ENCODE peak calls at places on chromosomes 16 and 17, in four cellular contexts. E is CD4-positive, alpha-beta memory T cell; L is IMR-90; C is psoas muscle. N is an unnamed sample.
A peak's percentile ranks its signal among the peaks of the same experiment; 100 is the strongest.

GRCh38 chr17:65584604-65585521 is 23.4 kb upstream of the AXIN2 start:
- DNase-seq in E (peak; percentile 6), L (no peak), C (peak; percentile 50), N (peak; percentile 25)

GRCh38 chr17:4881761-4882555 is 17.4 kb upstream of the C17orf107 start:
- DNase-seq in E (peak; percentile 69), L (peak; percentile 12), C (peak; percentile 43), N (no peak)

GRCh38 chr16:56950881-56951771 is 10.6 kb upstream of the CETP start:
- DNase-seq in E (peak; percentile 43), L (peak; percentile 51), C (no peak), N (peak; percentile 73)

GRCh38 chr17:80063815-80064585 is 27.6 kb downstream of the CCDC40 start:
- DNase-seq in E (no peak), L (peak; percentile 80), C (peak; percentile 76), N (peak; percentile 70)

GRCh38 chr17:62581769-62582168 is 45.7 kb upstream of the MRC2 start:
- DNase-seq in E (no peak), L (no peak), C (no peak), N (peak; percentile 18)

GRCh38 chr16:79409970-79410369 is 190.6 kb downstream of the MAF start:
- DNase-seq in E (no peak), L (no peak), C (no peak), N (no peak)

GRCh38 chr17:31888124-31888523 is 13.4 kb downstream of the UTP6 start:
- DNase-seq in E (no peak), L (no peak), C (no peak), N (no peak)

GRCh38 chr17:163514-164103 is 17.8 kb downstream of the DOC2B start:
- DNase-seq in E (no peak), L (no peak), C (no peak), N (no peak)

GRCh38 chr17:80793421-80793820 is 198.2 kb upstream of the CHMP6 start:
- DNase-seq in E (no peak), L (no peak), C (no peak), N (no peak)

GRCh38 chr16:89185062-89185751 is 13.7 kb downstream of the CDH15 start:
- DNase-seq in E (peak; percentile 34), L (no peak), C (peak; percentile 8), N (no peak)

GRCh38 chr17:42266918-42267766 is 9.0 kb downstream of the STAT5B start:
- DNase-seq in E (peak; percentile 61), L (peak; percentile 99), C (no peak), N (peak; percentile 31)

GRCh38 chr17:44828919-44829557 is 1.0 kb downstream of the GJC1 start:
- DNase-seq in E (peak; percentile 37), L (no peak), C (no peak), N (no peak)

GRCh38 chr16:56777533-56777932 is 47.6 kb downstream of the NUP93 start:
- DNase-seq in E (no peak), L (no peak), C (no peak), N (peak; percentile 60)

GRCh38 chr17:37373530-37374159 is 2.1 kb upstream of the C17orf78 start:
- DNase-seq in E (peak; percentile 60), L (peak; percentile 87), C (no peak), N (peak; percentile 55)

GRCh38 chr17:1004769-1005295 is 7.9 kb downstream of the TIMM22 start:
- DNase-seq in E (no peak), L (no peak), C (no peak), N (no peak)

GRCh38 chr17:16243811-16244567 is 27.0 kb downstream of the PIGL start:
- DNase-seq in E (no peak), L (peak; percentile 8), C (no peak), N (no peak)

GRCh38 chr17:44933824-44934744 is 13.5 kb downstream of the KIF18B start:
- DNase-seq in E (no peak), L (no peak), C (no peak), N (no peak)

GRCh38 chr17:33954597-33954996 is 300.5 kb upstream of the CCL2 start:
- DNase-seq in E (no peak), L (no peak), C (no peak), N (no peak)

GRCh38 chr16:48609453-48610023 is 442 bp downstream of the N4BP1 start:
- DNase-seq in E (no peak), L (peak; percentile 54), C (peak; percentile 67), N (peak; percentile 56)

GRCh38 chr17:53659181-53659580 is 163.5 kb upstream of the KIF2B start:
- DNase-seq in E (no peak), L (no peak), C (no peak), N (no peak)

GRCh38 chr16:67409631-67410030 is 6.6 kb downstream of the ZDHHC1 start:
- DNase-seq in E (no peak), L (no peak), C (no peak), N (no peak)

GRCh38 chr17:30556374-30557332 is 79.4 kb downstream of the GOSR1 start:
- DNase-seq in E (no peak), L (no peak), C (no peak), N (no peak)

GRCh38 chr17:76398523-76399174 is 14.2 kb downstream of the SPHK1 start:
- DNase-seq in E (no peak), L (no peak), C (no peak), N (no peak)

DNA sequence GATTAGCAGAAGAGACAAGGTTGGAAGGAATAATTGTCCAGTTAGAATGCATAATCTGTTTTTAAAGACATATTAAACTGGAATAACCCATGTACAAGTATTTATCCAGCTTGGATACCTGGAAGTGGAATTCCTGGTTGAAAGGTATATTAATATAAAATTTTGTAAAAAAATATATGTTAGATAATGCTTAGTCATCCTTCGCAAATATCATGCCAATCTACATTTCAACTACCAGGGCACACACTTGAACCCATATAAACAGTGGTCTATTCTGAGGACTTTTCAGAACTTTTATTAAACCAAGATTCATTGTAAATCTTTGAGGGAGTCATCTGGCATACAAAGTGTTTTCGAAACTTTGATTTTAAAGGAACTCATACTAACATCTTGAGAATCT is 269.1 kb upstream of the HSBP1 start:
- DNase-seq in E (no peak), L (no peak), C (no peak), N (no peak)
- H3K27me3 ChIP-seq in E (no peaks in the 10 kb centered on the region), L (no peaks in the 10 kb centered on the region), C (no peaks in the 10 kb centered on the region), N (no peaks in the 10 kb centered on the region)

GRCh38 chr16:74271879-74272278 is 24.7 kb upstream of the PSMD7 start:
- DNase-seq in E (no peak), L (peak; percentile 2), C (no peak), N (no peak)
- H3K27me3 ChIP-seq in E (peaks cover 5% of the 10 kb centered on the region), L (no peaks in the 10 kb centered on the region), C (no peaks in the 10 kb centered on the region), N (no peaks in the 10 kb centered on the region)

GRCh38 chr17:55266958-55267688 is 2.4 kb downstream of the HLF start:
- DNase-seq in E (no peak), L (no peak), C (no peak), N (no peak)

GRCh38 chr17:55266051-55266957 is 1.5 kb downstream of the HLF start:
- DNase-seq in E (peak; percentile 15), L (no peak), C (no peak), N (no peak)

GRCh38 chr17:55269894-55270293 is 5.1 kb downstream of the HLF start:
- DNase-seq in E (no peak), L (no peak), C (no peak), N (no peak)

GRCh38 chr17:55268649-55269480 is 4.1 kb downstream of the HLF start:
- DNase-seq in E (no peak), L (no peak), C (no peak), N (no peak)

GRCh38 chr17:55267777-55268648 is 3.3 kb downstream of the HLF start:
- DNase-seq in E (no peak), L (no peak), C (no peak), N (no peak)
- H3K27me3 ChIP-seq in E (no peaks in the 10 kb centered on the region), L (peaks cover 47% of the 10 kb centered on the region), C (no peaks in the 10 kb centered on the region), N (peaks cover 13% of the 10 kb centered on the region)

GRCh38 chr17:77865716-77866115 is 92.8 kb upstream of the TNRC6C start:
- DNase-seq in E (no peak), L (no peak), C (no peak), N (no peak)

GRCh38 chr17:77864234-77865108 is 94.0 kb upstream of the TNRC6C start:
- DNase-seq in E (no peak), L (no peak), C (peak; percentile 37), N (no peak)

GRCh38 chr17:77863814-77864161 is 94.7 kb upstream of the TNRC6C start:
- DNase-seq in E (no peak), L (no peak), C (peak; percentile 45), N (no peak)

GRCh38 chr17:77862890-77863813 is 95.4 kb upstream of the TNRC6C start:
- DNase-seq in E (no peak), L (no peak), C (no peak), N (peak; percentile 30)

GRCh38 chr17:77865109-77865611 is 93.3 kb upstream of the TNRC6C start:
- DNase-seq in E (no peak), L (no peak), C (no peak), N (no peak)
- H3K27me3 ChIP-seq in E (no peaks in the 10 kb centered on the region), L (peaks cover 51% of the 10 kb centered on the region), C (no peaks in the 10 kb centered on the region), N (no peaks in the 10 kb centered on the region)

GRCh38 chr17:47875011-47875471 is 21.0 kb upstream of the SP2 start:
- DNase-seq in E (no peak), L (no peak), C (no peak), N (no peak)
- H3K27me3 ChIP-seq in E (no peaks in the 10 kb centered on the region), L (peaks cover 40% of the 10 kb centered on the region), C (peaks cover 24% of the 10 kb centered on the region), N (no peaks in the 10 kb centered on the region)

GRCh38 chr16:1043831-1044514 is 28.6 kb upstream of the SSTR5 start:
- DNase-seq in E (no peak), L (no peak), C (no peak), N (no peak)
- H3K27me3 ChIP-seq in E (no peaks in the 10 kb centered on the region), L (peaks cover 29% of the 10 kb centered on the region), C (peaks cover 31% of the 10 kb centered on the region), N (peaks cover 2% of the 10 kb centered on the region)